ENCODE peak calls at places on chromosomes 3 and 15, in eight cellular contexts. G is germinal center; W is stimulated activated CD4-positive, alpha-beta T cell treated with anti-CD3 and anti-CD28 coated beads, Interleukin-1b, Interleukin-23, amount 100 ng/mL, for 4 hours; T is CD8-positive, alpha-beta memory T cell; B is mammary epithelial cell; D is SW480; S is activated naive CD4-positive, alpha-beta T cell treated with anti-CD3 and anti-CD28 coated beads, Interleukin-2, amount 10 ng/mL, durations not matched to agents 7 days and 5 days; P is dorsolateral prefrontal cortex. Y is an unnamed sample.

GRCh38 chr3:76107935-76108570 is 322.7 kb upstream of the ZNF717 start:
- DNase-seq in B (peak), W (no peak), D (peak), G (peak), P (no peak), T (no peak), S (no peak), Y (peak)

GRCh38 chr15:86849563-86849962 is 769.9 kb downstream of the AGBL1 start:
- DNase-seq in G (no peak), W (no peak), D (no peak), S (no peak), B (no peak), T (no peak), P (no peak), Y (no peak)

GRCh38 chr3:32310918-32311839 is 72.7 kb downstream of the CMTM8 start:
- DNase-seq in S (no peak), W (no peak), P (peak), G (no peak), T (no peak), B (no peak), D (no peak), Y (no peak)

GRCh38 chr3:153180860-153181372 is 18.9 kb downstream of the RAP2B start:
- DNase-seq in T (no peak), B (no peak), P (no peak), W (no peak), D (no peak), S (no peak), G (no peak), Y (no peak)

GRCh38 chr3:184092199-184092598 is 4.7 kb upstream of the HTR3E start:
- DNase-seq in S (no peak), P (no peak), T (no peak), W (no peak), G (no peak), B (no peak), D (no peak), Y (no peak)

GRCh38 chr3:123880998-123881561 is 3.1 kb downstream of the MYLK start:
- DNase-seq in S (no peak), T (no peak), D (peak), G (no peak), P (no peak), W (no peak), B (peak), Y (no peak)

GRCh38 chr15:31374489-31374888 is 47.9 kb downstream of the KLF13 start:
- DNase-seq in B (no peak), W (no peak), S (no peak), D (no peak), P (no peak), G (no peak), T (no peak), Y (no peak)

GRCh38 chr15:93043621-93044300 is 45.2 kb downstream of the RGMA start:
- DNase-seq in T (no peak), G (no peak), P (no peak), D (no peak), S (no peak), W (no peak), B (no peak), Y (no peak)

GRCh38 chr3:129003578-129004112 is 2.5 kb downstream of the EFCC1 start:
- DNase-seq in P (no peak), T (peak), D (peak), W (peak), S (peak), G (peak), B (peak), Y (peak)

GRCh38 chr3:64163755-64164148 is 61.5 kb downstream of the PRICKLE2 start:
- DNase-seq in W (no peak), G (peak), S (no peak), T (no peak), P (no peak), D (peak), B (peak), Y (no peak)

GRCh38 chr3:111236833-111237713 is 165.5 kb downstream of the NECTIN3 start:
- DNase-seq in W (no peak), B (peak), S (no peak), G (no peak), P (no peak), T (no peak), D (no peak), Y (no peak)

GRCh38 chr3:72060447-72061034 is 275.6 kb upstream of the PROK2 start:
- DNase-seq in G (no peak), W (no peak), S (no peak), P (no peak), B (no peak), D (no peak), T (no peak), Y (no peak)

GRCh38 chr3:155704771-155705559 is 39.9 kb downstream of the PLCH1 start:
- DNase-seq in W (no peak), S (no peak), D (peak), G (no peak), B (peak), P (no peak), T (no peak), Y (no peak)

GRCh38 chr15:85540085-85540797 is 159.8 kb downstream of the AKAP13 start:
- DNase-seq in W (no peak), P (no peak), G (no peak), S (no peak), D (no peak), B (no peak), T (no peak), Y (no peak)

GRCh38 chr3:195451373-195452000 is 8.7 kb upstream of the ACAP2 start:
- DNase-seq in G (no peak), S (no peak), T (no peak), D (no peak), P (no peak), B (no peak), W (no peak), Y (no peak)

GRCh38 chr3:182785756-182786155 is 7.5 kb upstream of the ATP11B start:
- DNase-seq in T (no peak), D (no peak), W (no peak), B (no peak), G (no peak), S (no peak), P (no peak), Y (no peak)

GRCh38 chr15:95624616-95625361 is 705.7 kb upstream of the NR2F2 start:
- DNase-seq in P (no peak), S (no peak), T (no peak), W (no peak), B (no peak), D (no peak), G (no peak), Y (no peak)

GRCh38 chr3:71628571-71628970 is 45.0 kb upstream of the FOXP1 start:
- DNase-seq in G (no peak), B (no peak), W (no peak), T (no peak), D (no peak), P (no peak), S (no peak), Y (no peak)